ENCODE peak calls at places on chromosome X, in eight cellular contexts. One of them, this sample, is unnamed.
A peak's percentile ranks its signal among the peaks of the same experiment; 100 is the strongest.

GRCh38 chrX:98607739-98608138 is 1724.0 kb downstream of the RPA4 start:
- DNase-seq in iris pigment epithelial cell: no peak
- DNase-seq in HFFc6: no peak
- DNase-seq in stimulated activated CD4-positive, alpha-beta T cell treated with anti-CD3 and anti-CD28 coated beads, Interleukin-4, amount 100 ng/mL, for 4 hours: no peak
- DNase-seq in epithelial cell of proximal tubule: no peak
- DNase-seq in activated naive CD8-positive, alpha-beta T cell treated with anti-CD3 and anti-CD28 coated beads, Interleukin-2, amount 10 ng/mL, durations not matched to agents 7 days and 5 days: no peak
- DNase-seq in ELR: no peak
- DNase-seq in NCI-H524 treated with DMSO at 0.1 percent for 48 hours: no peak
- DNase-seq in this sample: peak; percentile 1

GRCh38 chrX:24153796-24154189 is 4.3 kb downstream of the ZFX start:
- DNase-seq in activated naive CD8-positive, alpha-beta T cell treated with anti-CD3 and anti-CD28 coated beads, Interleukin-2, amount 10 ng/mL, durations not matched to agents 7 days and 5 days: no peak
- DNase-seq in ELR: no peak
- DNase-seq in HFFc6: no peak
- DNase-seq in iris pigment epithelial cell: no peak
- DNase-seq in epithelial cell of proximal tubule: no peak
- DNase-seq in NCI-H524 treated with DMSO at 0.1 percent for 48 hours: no peak
- DNase-seq in stimulated activated CD4-positive, alpha-beta T cell treated with anti-CD3 and anti-CD28 coated beads, Interleukin-4, amount 100 ng/mL, for 4 hours: no peak
- DNase-seq in this sample: no peak

GRCh38 chrX:127030011-127030738 is 210.6 kb downstream of the PRR32 start:
- DNase-seq in stimulated activated CD4-positive, alpha-beta T cell treated with anti-CD3 and anti-CD28 coated beads, Interleukin-4, amount 100 ng/mL, for 4 hours: no peak
- DNase-seq in activated naive CD8-positive, alpha-beta T cell treated with anti-CD3 and anti-CD28 coated beads, Interleukin-2, amount 10 ng/mL, durations not matched to agents 7 days and 5 days: no peak
- DNase-seq in iris pigment epithelial cell: no peak
- DNase-seq in NCI-H524 treated with DMSO at 0.1 percent for 48 hours: no peak
- DNase-seq in HFFc6: no peak
- DNase-seq in epithelial cell of proximal tubule: no peak
- DNase-seq in ELR: no peak
- DNase-seq in this sample: no peak

GRCh38 chrX:72169008-72169728 is 12.4 kb upstream of the PIN4 start:
- DNase-seq in epithelial cell of proximal tubule: no peak
- DNase-seq in ELR: no peak
- DNase-seq in iris pigment epithelial cell: no peak
- DNase-seq in stimulated activated CD4-positive, alpha-beta T cell treated with anti-CD3 and anti-CD28 coated beads, Interleukin-4, amount 100 ng/mL, for 4 hours: no peak
- DNase-seq in activated naive CD8-positive, alpha-beta T cell treated with anti-CD3 and anti-CD28 coated beads, Interleukin-2, amount 10 ng/mL, durations not matched to agents 7 days and 5 days: no peak
- DNase-seq in NCI-H524 treated with DMSO at 0.1 percent for 48 hours: no peak
- DNase-seq in HFFc6: no peak
- DNase-seq in this sample: no peak

GRCh38 chrX:64885850-64886249 is 90.4 kb downstream of the ZC4H2 start:
- DNase-seq in NCI-H524 treated with DMSO at 0.1 percent for 48 hours: no peak
- DNase-seq in activated naive CD8-positive, alpha-beta T cell treated with anti-CD3 and anti-CD28 coated beads, Interleukin-2, amount 10 ng/mL, durations not matched to agents 7 days and 5 days: no peak
- DNase-seq in epithelial cell of proximal tubule: no peak
- DNase-seq in HFFc6: no peak
- DNase-seq in iris pigment epithelial cell: no peak
- DNase-seq in ELR: peak; percentile 10
- DNase-seq in stimulated activated CD4-positive, alpha-beta T cell treated with anti-CD3 and anti-CD28 coated beads, Interleukin-4, amount 100 ng/mL, for 4 hours: no peak
- DNase-seq in this sample: no peak

GRCh38 chrX:79162076-79162475 is 17.6 kb downstream of the GPR174 start:
- DNase-seq in ELR: no peak
- DNase-seq in activated naive CD8-positive, alpha-beta T cell treated with anti-CD3 and anti-CD28 coated beads, Interleukin-2, amount 10 ng/mL, durations not matched to agents 7 days and 5 days: no peak
- DNase-seq in HFFc6: no peak
- DNase-seq in NCI-H524 treated with DMSO at 0.1 percent for 48 hours: no peak
- DNase-seq in epithelial cell of proximal tubule: no peak
- DNase-seq in iris pigment epithelial cell: no peak
- DNase-seq in stimulated activated CD4-positive, alpha-beta T cell treated with anti-CD3 and anti-CD28 coated beads, Interleukin-4, amount 100 ng/mL, for 4 hours: no peak
- DNase-seq in this sample: no peak

GRCh38 chrX:115562492-115562872 is 1.5 kb downstream of the PLS3 start:
- DNase-seq in stimulated activated CD4-positive, alpha-beta T cell treated with anti-CD3 and anti-CD28 coated beads, Interleukin-4, amount 100 ng/mL, for 4 hours: no peak
- DNase-seq in activated naive CD8-positive, alpha-beta T cell treated with anti-CD3 and anti-CD28 coated beads, Interleukin-2, amount 10 ng/mL, durations not matched to agents 7 days and 5 days: no peak
- DNase-seq in ELR: peak; percentile 61
- DNase-seq in iris pigment epithelial cell: peak; percentile 54
- DNase-seq in HFFc6: peak; percentile 20
- DNase-seq in epithelial cell of proximal tubule: no peak
- DNase-seq in NCI-H524 treated with DMSO at 0.1 percent for 48 hours: peak; percentile 61
- DNase-seq in this sample: peak; percentile 55

GRCh38 chrX:95382799-95383198 is 1301.8 kb upstream of the DIAPH2 start:
- DNase-seq in epithelial cell of proximal tubule: no peak
- DNase-seq in stimulated activated CD4-positive, alpha-beta T cell treated with anti-CD3 and anti-CD28 coated beads, Interleukin-4, amount 100 ng/mL, for 4 hours: no peak
- DNase-seq in ELR: no peak
- DNase-seq in iris pigment epithelial cell: no peak
- DNase-seq in HFFc6: no peak
- DNase-seq in activated naive CD8-positive, alpha-beta T cell treated with anti-CD3 and anti-CD28 coated beads, Interleukin-2, amount 10 ng/mL, durations not matched to agents 7 days and 5 days: no peak
- DNase-seq in NCI-H524 treated with DMSO at 0.1 percent for 48 hours: no peak
- DNase-seq in this sample: no peak

GRCh38 chrX:123920065-123920785 is 41.3 kb upstream of the STAG2 start:
- DNase-seq in stimulated activated CD4-positive, alpha-beta T cell treated with anti-CD3 and anti-CD28 coated beads, Interleukin-4, amount 100 ng/mL, for 4 hours: no peak
- DNase-seq in NCI-H524 treated with DMSO at 0.1 percent for 48 hours: no peak
- DNase-seq in iris pigment epithelial cell: peak; percentile 81
- DNase-seq in epithelial cell of proximal tubule: no peak
- DNase-seq in ELR: peak; percentile 77
- DNase-seq in HFFc6: peak; percentile 58
- DNase-seq in activated naive CD8-positive, alpha-beta T cell treated with anti-CD3 and anti-CD28 coated beads, Interleukin-2, amount 10 ng/mL, durations not matched to agents 7 days and 5 days: no peak
- DNase-seq in this sample: peak; percentile 68

GRCh38 chrX:55908685-55909212 is 191.2 kb downstream of the RRAGB start:
- DNase-seq in epithelial cell of proximal tubule: no peak
- DNase-seq in HFFc6: no peak
- DNase-seq in iris pigment epithelial cell: peak; percentile 5
- DNase-seq in activated naive CD8-positive, alpha-beta T cell treated with anti-CD3 and anti-CD28 coated beads, Interleukin-2, amount 10 ng/mL, durations not matched to agents 7 days and 5 days: peak; percentile 36
- DNase-seq in ELR: peak; percentile 6
- DNase-seq in stimulated activated CD4-positive, alpha-beta T cell treated with anti-CD3 and anti-CD28 coated beads, Interleukin-4, amount 100 ng/mL, for 4 hours: no peak
- DNase-seq in NCI-H524 treated with DMSO at 0.1 percent for 48 hours: no peak
- DNase-seq in this sample: peak; percentile 4

GRCh38 chrX:40175416-40176255 is 77.9 kb upstream of the BCOR start:
- DNase-seq in NCI-H524 treated with DMSO at 0.1 percent for 48 hours: no peak
- DNase-seq in iris pigment epithelial cell: peak; percentile 47
- DNase-seq in activated naive CD8-positive, alpha-beta T cell treated with anti-CD3 and anti-CD28 coated beads, Interleukin-2, amount 10 ng/mL, durations not matched to agents 7 days and 5 days: peak; percentile 79
- DNase-seq in HFFc6: peak; percentile 20
- DNase-seq in epithelial cell of proximal tubule: no peak
- DNase-seq in stimulated activated CD4-positive, alpha-beta T cell treated with anti-CD3 and anti-CD28 coated beads, Interleukin-4, amount 100 ng/mL, for 4 hours: peak; percentile 72
- DNase-seq in ELR: peak; percentile 70
- DNase-seq in this sample: peak; percentile 82

GRCh38 chrX:45710081-45710801 is 509.6 kb upstream of the DIPK2B start:
- DNase-seq in epithelial cell of proximal tubule: peak; percentile 81
- DNase-seq in activated naive CD8-positive, alpha-beta T cell treated with anti-CD3 and anti-CD28 coated beads, Interleukin-2, amount 10 ng/mL, durations not matched to agents 7 days and 5 days: peak; percentile 18
- DNase-seq in ELR: peak; percentile 96
- DNase-seq in NCI-H524 treated with DMSO at 0.1 percent for 48 hours: no peak
- DNase-seq in HFFc6: peak; percentile 96
- DNase-seq in iris pigment epithelial cell: peak; percentile 93
- DNase-seq in stimulated activated CD4-positive, alpha-beta T cell treated with anti-CD3 and anti-CD28 coated beads, Interleukin-4, amount 100 ng/mL, for 4 hours: peak; percentile 34
- DNase-seq in this sample: peak; percentile 86

GRCh38 chrX:72030431-72030830 is 101.3 kb downstream of the RTL5 start:
- DNase-seq in HFFc6: no peak
- DNase-seq in NCI-H524 treated with DMSO at 0.1 percent for 48 hours: no peak
- DNase-seq in iris pigment epithelial cell: no peak
- DNase-seq in stimulated activated CD4-positive, alpha-beta T cell treated with anti-CD3 and anti-CD28 coated beads, Interleukin-4, amount 100 ng/mL, for 4 hours: no peak
- DNase-seq in ELR: no peak
- DNase-seq in epithelial cell of proximal tubule: no peak
- DNase-seq in activated naive CD8-positive, alpha-beta T cell treated with anti-CD3 and anti-CD28 coated beads, Interleukin-2, amount 10 ng/mL, durations not matched to agents 7 days and 5 days: no peak
- DNase-seq in this sample: no peak

GRCh38 chrX:140066262-140066661 is 100.9 kb upstream of the CXorf66 start:
- DNase-seq in NCI-H524 treated with DMSO at 0.1 percent for 48 hours: no peak
- DNase-seq in ELR: no peak
- DNase-seq in epithelial cell of proximal tubule: no peak
- DNase-seq in activated naive CD8-positive, alpha-beta T cell treated with anti-CD3 and anti-CD28 coated beads, Interleukin-2, amount 10 ng/mL, durations not matched to agents 7 days and 5 days: no peak
- DNase-seq in iris pigment epithelial cell: no peak
- DNase-seq in HFFc6: no peak
- DNase-seq in stimulated activated CD4-positive, alpha-beta T cell treated with anti-CD3 and anti-CD28 coated beads, Interleukin-4, amount 100 ng/mL, for 4 hours: no peak
- DNase-seq in this sample: no peak

GRCh38 chrX:12657881-12658280 is 133.3 kb upstream of the PRPS2 start:
- DNase-seq in ELR: peak; percentile 3
- DNase-seq in stimulated activated CD4-positive, alpha-beta T cell treated with anti-CD3 and anti-CD28 coated beads, Interleukin-4, amount 100 ng/mL, for 4 hours: no peak
- DNase-seq in activated naive CD8-positive, alpha-beta T cell treated with anti-CD3 and anti-CD28 coated beads, Interleukin-2, amount 10 ng/mL, durations not matched to agents 7 days and 5 days: no peak
- DNase-seq in iris pigment epithelial cell: no peak
- DNase-seq in HFFc6: no peak
- DNase-seq in NCI-H524 treated with DMSO at 0.1 percent for 48 hours: no peak
- DNase-seq in epithelial cell of proximal tubule: no peak
- DNase-seq in this sample: no peak

GRCh38 chrX:47941423-47941822 is 62.4 kb downstream of the ZNF182 start:
- DNase-seq in HFFc6: no peak
- DNase-seq in activated naive CD8-positive, alpha-beta T cell treated with anti-CD3 and anti-CD28 coated beads, Interleukin-2, amount 10 ng/mL, durations not matched to agents 7 days and 5 days: no peak
- DNase-seq in epithelial cell of proximal tubule: no peak
- DNase-seq in ELR: peak; percentile 21
- DNase-seq in NCI-H524 treated with DMSO at 0.1 percent for 48 hours: no peak
- DNase-seq in stimulated activated CD4-positive, alpha-beta T cell treated with anti-CD3 and anti-CD28 coated beads, Interleukin-4, amount 100 ng/mL, for 4 hours: no peak
- DNase-seq in iris pigment epithelial cell: no peak
- DNase-seq in this sample: no peak

GRCh38 chrX:63656871-63657580 is 128.0 kb downstream of the ARHGEF9 start:
- DNase-seq in ELR: peak; percentile 81
- DNase-seq in activated naive CD8-positive, alpha-beta T cell treated with anti-CD3 and anti-CD28 coated beads, Interleukin-2, amount 10 ng/mL, durations not matched to agents 7 days and 5 days: no peak
- DNase-seq in iris pigment epithelial cell: peak; percentile 88
- DNase-seq in HFFc6: peak; percentile 78
- DNase-seq in NCI-H524 treated with DMSO at 0.1 percent for 48 hours: no peak
- DNase-seq in stimulated activated CD4-positive, alpha-beta T cell treated with anti-CD3 and anti-CD28 coated beads, Interleukin-4, amount 100 ng/mL, for 4 hours: no peak
- DNase-seq in epithelial cell of proximal tubule: no peak
- DNase-seq in this sample: peak; percentile 63

GRCh38 chrX:29726811-29727210 is 488.6 kb upstream of the MAGEB2 start:
- DNase-seq in ELR: no peak
- DNase-seq in activated naive CD8-positive, alpha-beta T cell treated with anti-CD3 and anti-CD28 coated beads, Interleukin-2, amount 10 ng/mL, durations not matched to agents 7 days and 5 days: no peak
- DNase-seq in NCI-H524 treated with DMSO at 0.1 percent for 48 hours: no peak
- DNase-seq in epithelial cell of proximal tubule: no peak
- DNase-seq in HFFc6: no peak
- DNase-seq in stimulated activated CD4-positive, alpha-beta T cell treated with anti-CD3 and anti-CD28 coated beads, Interleukin-4, amount 100 ng/mL, for 4 hours: no peak
- DNase-seq in iris pigment epithelial cell: no peak
- DNase-seq in this sample: no peak

GRCh38 chrX:48891402-48892288 is 5.9 kb downstream of the TIMM17B start:
- DNase-seq in activated naive CD8-positive, alpha-beta T cell treated with anti-CD3 and anti-CD28 coated beads, Interleukin-2, amount 10 ng/mL, durations not matched to agents 7 days and 5 days: peak; percentile 80
- DNase-seq in iris pigment epithelial cell: peak; percentile 85
- DNase-seq in ELR: peak; percentile 91
- DNase-seq in NCI-H524 treated with DMSO at 0.1 percent for 48 hours: peak; percentile 55
- DNase-seq in HFFc6: peak; percentile 84
- DNase-seq in epithelial cell of proximal tubule: peak; percentile 13
- DNase-seq in stimulated activated CD4-positive, alpha-beta T cell treated with anti-CD3 and anti-CD28 coated beads, Interleukin-4, amount 100 ng/mL, for 4 hours: peak; percentile 65
- DNase-seq in this sample: peak; percentile 89

GRCh38 chrX:8404958-8405357 is 59.7 kb upstream of the VCX3B start:
- DNase-seq in activated naive CD8-positive, alpha-beta T cell treated with anti-CD3 and anti-CD28 coated beads, Interleukin-2, amount 10 ng/mL, durations not matched to agents 7 days and 5 days: no peak
- DNase-seq in iris pigment epithelial cell: peak; percentile 1
- DNase-seq in ELR: no peak
- DNase-seq in epithelial cell of proximal tubule: no peak
- DNase-seq in NCI-H524 treated with DMSO at 0.1 percent for 48 hours: no peak
- DNase-seq in stimulated activated CD4-positive, alpha-beta T cell treated with anti-CD3 and anti-CD28 coated beads, Interleukin-4, amount 100 ng/mL, for 4 hours: no peak
- DNase-seq in HFFc6: no peak
- DNase-seq in this sample: no peak

GRCh38 chrX:105745863-105746262 is 76.5 kb upstream of the NRK start:
- DNase-seq in iris pigment epithelial cell: no peak
- DNase-seq in NCI-H524 treated with DMSO at 0.1 percent for 48 hours: no peak
- DNase-seq in ELR: no peak
- DNase-seq in HFFc6: no peak
- DNase-seq in activated naive CD8-positive, alpha-beta T cell treated with anti-CD3 and anti-CD28 coated beads, Interleukin-2, amount 10 ng/mL, durations not matched to agents 7 days and 5 days: no peak
- DNase-seq in stimulated activated CD4-positive, alpha-beta T cell treated with anti-CD3 and anti-CD28 coated beads, Interleukin-4, amount 100 ng/mL, for 4 hours: no peak
- DNase-seq in epithelial cell of proximal tubule: no peak
- DNase-seq in this sample: no peak

GRCh38 chrX:130637591-130637990 is 235.8 kb downstream of the RBMX2 start:
- DNase-seq in HFFc6: no peak
- DNase-seq in ELR: peak; percentile 4
- DNase-seq in stimulated activated CD4-positive, alpha-beta T cell treated with anti-CD3 and anti-CD28 coated beads, Interleukin-4, amount 100 ng/mL, for 4 hours: no peak
- DNase-seq in NCI-H524 treated with DMSO at 0.1 percent for 48 hours: no peak
- DNase-seq in epithelial cell of proximal tubule: no peak
- DNase-seq in activated naive CD8-positive, alpha-beta T cell treated with anti-CD3 and anti-CD28 coated beads, Interleukin-2, amount 10 ng/mL, durations not matched to agents 7 days and 5 days: no peak
- DNase-seq in iris pigment epithelial cell: peak; percentile 66
- DNase-seq in this sample: peak; percentile 40

GRCh38 chrX:20965270-20966044 is 408.8 kb upstream of the CNKSR2 start:
- DNase-seq in NCI-H524 treated with DMSO at 0.1 percent for 48 hours: no peak
- DNase-seq in iris pigment epithelial cell: no peak
- DNase-seq in HFFc6: no peak
- DNase-seq in ELR: no peak
- DNase-seq in activated naive CD8-positive, alpha-beta T cell treated with anti-CD3 and anti-CD28 coated beads, Interleukin-2, amount 10 ng/mL, durations not matched to agents 7 days and 5 days: no peak
- DNase-seq in stimulated activated CD4-positive, alpha-beta T cell treated with anti-CD3 and anti-CD28 coated beads, Interleukin-4, amount 100 ng/mL, for 4 hours: no peak
- DNase-seq in epithelial cell of proximal tubule: no peak
- DNase-seq in this sample: no peak

GRCh38 chrX:119069128-119069527 is 3.7 kb upstream of the CT47C1 start:
- DNase-seq in HFFc6: no peak
- DNase-seq in iris pigment epithelial cell: no peak
- DNase-seq in ELR: no peak
- DNase-seq in epithelial cell of proximal tubule: no peak
- DNase-seq in activated naive CD8-positive, alpha-beta T cell treated with anti-CD3 and anti-CD28 coated beads, Interleukin-2, amount 10 ng/mL, durations not matched to agents 7 days and 5 days: no peak
- DNase-seq in NCI-H524 treated with DMSO at 0.1 percent for 48 hours: no peak
- DNase-seq in stimulated activated CD4-positive, alpha-beta T cell treated with anti-CD3 and anti-CD28 coated beads, Interleukin-4, amount 100 ng/mL, for 4 hours: no peak
- DNase-seq in this sample: no peak

GRCh38 chrX:86964321-86964720 is 553.3 kb upstream of the KLHL4 start:
- DNase-seq in NCI-H524 treated with DMSO at 0.1 percent for 48 hours: no peak
- DNase-seq in stimulated activated CD4-positive, alpha-beta T cell treated with anti-CD3 and anti-CD28 coated beads, Interleukin-4, amount 100 ng/mL, for 4 hours: no peak
- DNase-seq in HFFc6: no peak
- DNase-seq in ELR: no peak
- DNase-seq in epithelial cell of proximal tubule: no peak
- DNase-seq in iris pigment epithelial cell: no peak
- DNase-seq in activated naive CD8-positive, alpha-beta T cell treated with anti-CD3 and anti-CD28 coated beads, Interleukin-2, amount 10 ng/mL, durations not matched to agents 7 days and 5 days: no peak
- DNase-seq in this sample: no peak

GRCh38 chrX:109266034-109266433 is 215.9 kb downstream of the GUCY2F start:
- DNase-seq in iris pigment epithelial cell: no peak
- DNase-seq in stimulated activated CD4-positive, alpha-beta T cell treated with anti-CD3 and anti-CD28 coated beads, Interleukin-4, amount 100 ng/mL, for 4 hours: no peak
- DNase-seq in ELR: no peak
- DNase-seq in NCI-H524 treated with DMSO at 0.1 percent for 48 hours: no peak
- DNase-seq in activated naive CD8-positive, alpha-beta T cell treated with anti-CD3 and anti-CD28 coated beads, Interleukin-2, amount 10 ng/mL, durations not matched to agents 7 days and 5 days: no peak
- DNase-seq in epithelial cell of proximal tubule: no peak
- DNase-seq in HFFc6: no peak
- DNase-seq in this sample: no peak

GRCh38 chrX:10021461-10022272 is 54.5 kb downstream of the CLDN34 start:
- DNase-seq in iris pigment epithelial cell: peak; percentile 34
- DNase-seq in stimulated activated CD4-positive, alpha-beta T cell treated with anti-CD3 and anti-CD28 coated beads, Interleukin-4, amount 100 ng/mL, for 4 hours: no peak
- DNase-seq in ELR: peak; percentile 63
- DNase-seq in activated naive CD8-positive, alpha-beta T cell treated with anti-CD3 and anti-CD28 coated beads, Interleukin-2, amount 10 ng/mL, durations not matched to agents 7 days and 5 days: no peak
- DNase-seq in epithelial cell of proximal tubule: no peak
- DNase-seq in NCI-H524 treated with DMSO at 0.1 percent for 48 hours: no peak
- DNase-seq in HFFc6: peak; percentile 11
- DNase-seq in this sample: peak; percentile 39

GRCh38 chrX:110346681-110347080 is 12.0 kb upstream of the RTL9 start:
- DNase-seq in ELR: no peak
- DNase-seq in HFFc6: no peak
- DNase-seq in stimulated activated CD4-positive, alpha-beta T cell treated with anti-CD3 and anti-CD28 coated beads, Interleukin-4, amount 100 ng/mL, for 4 hours: no peak
- DNase-seq in epithelial cell of proximal tubule: no peak
- DNase-seq in NCI-H524 treated with DMSO at 0.1 percent for 48 hours: no peak
- DNase-seq in iris pigment epithelial cell: no peak
- DNase-seq in activated naive CD8-positive, alpha-beta T cell treated with anti-CD3 and anti-CD28 coated beads, Interleukin-2, amount 10 ng/mL, durations not matched to agents 7 days and 5 days: no peak
- DNase-seq in this sample: no peak

This sample was measured in mesenchymal stem cell.